ENCODE peak calls at places on chromosomes 16 and 17, in four cellular contexts. C is GM12878, P is transverse colon, D is sigmoid colon. U is an unnamed sample. For H3K4me1, the result is how much of the 10 kb centered on the place peaks cover.

GRCh38 chr17:14774774-14775173 is 473.9 kb downstream of the HS3ST3B1 start:
- DNase-seq in C (no peak), P (no peak), D (no peak), U (no peak)

GRCh38 chr17:72488542-72489272 is 367.9 kb downstream of the SOX9 start:
- DNase-seq in C (no peak), P (no peak), D (no peak), U (no peak)

GRCh38 chr17:47983492-47984223 is 12.7 kb downstream of the CDK5RAP3 start:
- DNase-seq in C (no peak), P (no peak), D (no peak), U (no peak)

GRCh38 chr16:31485571-31485970 is 2.6 kb downstream of the SLC5A2 start:
- DNase-seq in C (no peak), P (no peak), D (no peak), U (no peak)

GRCh38 chr17:16352838-16353701 is at the start of gene CENPV:
- DNase-seq in C (no peak), P (peak), D (peak), U (peak)

GRCh38 chr16:8972843-8973586 is 9.3 kb upstream of the USP7 start:
- DNase-seq in C (no peak), P (no peak), D (no peak), U (no peak)

GRCh38 chr16:79599837-79600635 is 501 bp downstream of the MAF start:
- DNase-seq in C (no peak), P (no peak), D (peak), U (no peak)

GRCh38 chr16:64356267-64356666 is 765.6 kb downstream of the CDH11 start:
- DNase-seq in C (no peak), P (no peak), D (no peak), U (no peak)

GRCh38 chr17:60164697-60165096 is 14.9 kb downstream of the CA4 start:
- DNase-seq in C (no peak), P (no peak), D (peak), U (no peak)

GRCh38 chr16:10931133-10931532 is 11.1 kb downstream of the DEXI start:
- DNase-seq in C (no peak), P (no peak), D (no peak), U (no peak)

GRCh38 chr16:10931977-10932632 is 10.2 kb downstream of the DEXI start:
- DNase-seq in C (no peak), P (no peak), D (no peak), U (no peak)

GRCh38 chr16:10929853-10930754 is 12.2 kb downstream of the DEXI start:
- DNase-seq in C (no peak), P (no peak), D (no peak), U (no peak)

GRCh38 chr16:10932959-10933710 is 9.1 kb downstream of the DEXI start:
- DNase-seq in C (no peak), P (no peak), D (no peak), U (no peak)

DNA sequence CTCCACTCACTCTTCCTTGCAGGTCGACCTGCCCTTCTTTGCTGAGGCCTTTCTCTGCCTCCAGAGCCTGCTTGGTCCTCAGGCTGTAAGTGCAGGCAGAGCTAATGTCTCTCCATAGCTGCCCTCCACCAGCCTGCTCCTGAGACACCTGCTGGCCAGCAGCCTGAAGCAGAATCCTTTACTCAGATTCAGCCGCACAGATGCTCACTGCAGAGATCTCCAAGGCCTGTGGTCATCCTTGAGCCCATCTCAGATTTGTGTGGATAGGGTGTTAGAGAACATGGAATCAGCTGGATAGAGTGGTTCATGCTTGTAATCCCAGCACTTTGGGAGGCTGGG is 11.5 kb downstream of the DEXI start:
- DNase-seq in C (no peak), P (no peak), D (no peak), U (no peak)
- H3K4me1 ChIP-seq in C (under half), P (under half), D (under half), U (under half)

GRCh38 chr17:2396568-2397246 is 4.2 kb downstream of the MNT start:
- DNase-seq in C (peak), P (peak), D (peak), U (peak)
- TF ChIP-seq EP300 in C (no peak), P (no peak), D (peak), U (peak)

DNA sequence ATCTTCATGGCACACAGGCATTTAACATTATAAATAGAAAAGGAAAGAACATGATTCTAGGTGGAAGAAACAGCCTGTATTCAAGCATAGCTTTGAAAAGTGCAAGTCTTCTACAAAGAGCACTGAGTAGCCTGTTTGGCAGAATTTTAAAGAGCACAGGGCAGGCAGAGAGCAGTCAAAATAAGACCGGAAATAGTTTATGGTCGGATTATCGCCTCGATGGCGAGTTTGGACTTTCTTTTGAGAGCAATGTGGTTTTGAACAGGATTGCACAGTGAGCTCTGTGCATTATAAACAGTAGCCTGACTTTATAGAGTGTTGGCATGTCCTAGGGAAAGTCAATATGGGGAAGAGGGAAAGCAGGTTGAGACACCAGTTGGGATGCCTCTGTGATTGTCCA is 6.2 kb upstream of the TMEM100 start:
- DNase-seq in C (no peak), P (no peak), D (no peak), U (no peak)
- H3K4me1 ChIP-seq in C (under half), P (under half), D (under half), U (half or more)

GRCh38 chr17:4006745-4007211 is 42.5 kb upstream of the ATP2A3 start:
- DNase-seq in C (no peak), P (no peak), D (no peak), U (no peak)
- TF ChIP-seq EP300 in C (no peak), P (no peak), D (no peak), U (no peak)

GRCh38 chr17:1193300-1193699 is 13.5 kb upstream of the ABR start:
- DNase-seq in C (no peak), P (no peak), D (no peak), U (no peak)
- H3K4me1 ChIP-seq in C (under half), P (under half), D (under half), U (under half)

DNA sequence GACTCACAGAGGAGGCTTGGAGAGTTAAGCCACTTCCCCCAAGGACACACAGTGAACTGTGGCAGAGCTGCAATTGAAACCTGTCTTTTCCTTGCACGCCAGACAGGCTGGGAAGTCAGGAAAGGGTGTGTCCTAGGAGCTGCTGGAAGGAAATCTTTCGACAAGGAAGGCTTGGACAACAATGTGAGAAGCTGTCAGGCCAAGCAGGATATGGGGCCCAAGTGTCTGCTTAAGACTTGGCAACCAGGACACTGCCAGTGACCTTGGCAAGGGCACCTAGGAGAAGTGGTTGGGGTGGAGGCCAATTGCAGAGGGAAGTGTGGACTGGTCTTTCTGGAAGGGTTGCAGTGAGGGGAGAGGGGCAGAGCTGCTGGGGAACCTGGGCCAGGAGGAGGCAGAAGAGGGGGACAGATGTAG is 2.1 kb upstream of the CAMKK1 start:
- DNase-seq in C (no peak), P (peak), D (no peak), U (no peak)
- TF ChIP-seq EP300 in C (no peak), P (no peak), D (no peak), U (no peak)

DNA sequence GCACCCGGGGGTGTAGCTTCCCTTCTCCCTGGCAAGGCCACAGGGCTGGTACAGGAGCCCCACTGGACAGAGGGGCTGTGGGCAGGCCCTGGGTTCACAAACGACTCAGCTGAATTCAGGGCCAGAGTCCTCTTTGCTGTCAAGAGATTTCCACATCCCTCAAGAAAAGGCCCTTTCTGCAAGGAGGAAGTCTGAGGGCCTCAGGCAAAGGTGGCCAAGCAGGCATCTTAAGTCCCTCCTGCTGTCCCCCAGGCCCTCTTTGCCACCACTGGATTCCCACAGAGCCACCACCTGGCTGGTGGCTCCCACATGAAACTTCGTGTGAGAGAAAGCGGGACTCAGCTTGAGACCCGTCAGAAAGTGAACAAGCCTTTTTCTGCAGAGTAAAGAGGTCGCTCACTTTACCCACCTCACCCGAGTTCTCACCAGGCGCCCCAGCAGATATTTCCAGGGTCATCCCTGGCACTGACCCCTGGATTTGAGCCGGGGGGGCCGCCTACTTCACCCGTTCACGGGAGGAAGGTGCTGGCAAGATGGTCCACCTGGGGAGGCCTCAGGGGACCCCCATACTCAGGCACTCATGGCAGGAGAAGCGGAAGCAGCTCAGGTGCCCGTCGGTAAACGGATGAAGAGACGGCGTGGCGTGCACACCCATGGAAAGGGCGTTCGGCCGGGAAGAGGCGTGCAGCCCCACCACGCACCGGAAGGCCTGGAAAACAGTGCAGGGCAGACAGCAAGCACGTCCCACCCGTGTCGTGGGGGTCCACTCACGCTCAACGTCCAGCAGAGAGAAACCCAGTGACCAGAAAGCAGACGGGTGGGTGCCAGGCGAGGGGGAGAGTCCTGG is 3.6 kb downstream of the RNF166 start:
- DNase-seq in C (no peak), P (no peak), D (no peak), U (no peak)
- H3K4me1 ChIP-seq in C (half or more), P (under half), D (under half), U (half or more)